ENCODE peak calls at places on chromosomes 4 and X, in nine cellular contexts. Z is breast epithelium, C is BE2C, F is psoas muscle, X is GM06990, G is kidney epithelial cell, A is OCI-LY7, D is mammary epithelial cell, Q is neural progenitor cell. L is an unnamed sample.

GRCh38 chr4:126705271-126705670 is 927.5 kb upstream of the INTU start:
- DNase-seq in Z (no peak), C (no peak), F (no peak), X (no peak), G (no peak), A (no peak), D (no peak), Q (no peak), L (peak; percentile 31)

GRCh38 chr4:114558446-114559020 is 40.1 kb upstream of the UGT8 start:
- DNase-seq in Z (no peak), C (no peak), F (no peak), X (no peak), G (no peak), A (peak; percentile 49), D (peak; percentile 2), Q (peak; percentile 18), L (no peak)

GRCh38 chr4:142549726-142550463 is 296.2 kb downstream of the INPP4B start:
- DNase-seq in Z (no peak), C (no peak), F (no peak), X (no peak), G (peak; percentile 92), A (no peak), D (peak; percentile 97), Q (no peak), L (peak; percentile 48)

GRCh38 chr4:153215976-153216375 is 11.7 kb downstream of the TRIM2 start:
- DNase-seq in Z (no peak), C (no peak), F (no peak), X (no peak), G (no peak), A (no peak), D (no peak), Q (no peak), L (no peak)

GRCh38 chrX:104679175-104679574 is 113.2 kb downstream of the IL1RAPL2 start:
- DNase-seq in Z (no peak), C (no peak), F (no peak), X (no peak), G (no peak), A (no peak), D (no peak), Q (no peak), L (no peak)

GRCh38 chr4:139628184-139629012 is 37.2 kb upstream of the MGST2 start:
- DNase-seq in Z (no peak), C (no peak), F (no peak), X (no peak), G (no peak), A (no peak), D (no peak), Q (peak; percentile 70), L (no peak)

GRCh38 chrX:50375481-50376267 is 95.0 kb downstream of the DGKK start:
- DNase-seq in Z (no peak), C (no peak), F (no peak), X (no peak), G (no peak), A (no peak), D (no peak), Q (no peak), L (no peak)

GRCh38 chr4:77852892-77853495 is 9.6 kb upstream of the MRPL1 start:
- DNase-seq in Z (no peak), C (no peak), F (no peak), X (peak; percentile 14), G (no peak), A (peak; percentile 48), D (no peak), Q (no peak), L (no peak)

GRCh38 chr4:155539746-155540145 is 126.9 kb upstream of the GUCY1A1 start:
- DNase-seq in Z (no peak), C (no peak), F (no peak), X (no peak), G (no peak), A (no peak), D (no peak), Q (no peak), L (no peak)

GRCh38 chrX:80181079-80181478 is 166.5 kb downstream of the TBX22 start:
- DNase-seq in Z (no peak), C (peak; percentile 3), F (no peak), X (no peak), G (no peak), A (no peak), D (no peak), Q (peak; percentile 12), L (no peak)

GRCh38 chrX:108736509-108737479 is at the start of gene IRS4:
- DNase-seq in Z (no peak), C (peak; percentile 36), F (no peak), X (no peak), G (no peak), A (no peak), D (peak; percentile 16), Q (peak; percentile 94), L (no peak)

GRCh38 chrX:39473812-39474211 is 623.9 kb downstream of the BCOR start:
- DNase-seq in Z (no peak), C (no peak), F (no peak), X (no peak), G (no peak), A (no peak), D (no peak), Q (no peak), L (no peak)

GRCh38 chr4:144634978-144635747 is 10.8 kb upstream of the HHIP start:
- DNase-seq in Z (no peak), C (no peak), F (no peak), X (peak; percentile 71), G (no peak), A (peak; percentile 13), D (no peak), Q (no peak), L (no peak)

GRCh38 chr4:62940229-62940628 is 1469.0 kb downstream of the TECRL start:
- DNase-seq in Z (no peak), C (no peak), F (no peak), X (no peak), G (no peak), A (no peak), D (no peak), Q (no peak), L (no peak)

GRCh38 chr4:111204807-111205206 is 581.9 kb upstream of the PITX2 start:
- DNase-seq in Z (no peak), C (peak; percentile 37), F (no peak), X (no peak), G (no peak), A (no peak), D (no peak), Q (no peak), L (no peak)

GRCh38 chrX:11678174-11678573 is 12.5 kb upstream of the ARHGAP6 start:
- DNase-seq in Z (no peak), C (no peak), F (no peak), X (no peak), G (no peak), A (no peak), D (no peak), Q (no peak), L (no peak)

DNA sequence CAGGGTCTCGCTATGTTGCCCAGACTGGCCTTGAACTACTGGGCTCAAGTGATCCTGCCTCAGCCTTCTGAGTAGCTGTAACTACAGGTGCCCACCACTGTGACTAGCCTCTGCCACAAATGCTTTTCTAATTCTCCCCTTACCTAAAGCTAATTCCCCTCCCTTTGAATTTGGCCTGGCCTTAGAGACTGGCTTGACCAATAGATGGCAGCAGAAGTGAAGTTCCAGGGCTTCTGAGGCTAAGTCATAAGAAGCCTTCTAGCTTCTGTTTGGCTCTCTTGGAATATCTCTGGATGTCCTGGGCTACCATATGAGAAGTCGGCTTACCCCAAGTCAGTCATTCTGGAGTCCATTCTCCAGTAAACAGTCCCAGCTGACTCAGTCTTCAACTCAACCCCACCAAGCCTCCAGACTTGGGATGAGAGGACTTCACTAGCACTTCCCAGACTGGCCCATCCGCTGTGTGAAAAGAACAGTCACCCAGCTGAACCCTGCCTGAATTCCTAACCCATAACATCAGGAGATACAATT is 61.0 kb downstream of the HPRT1 start:
- DNase-seq in Z (no peak), C (peak; percentile 43), F (no peak), X (no peak), G (no peak), A (peak; percentile 41), D (peak; percentile 50), Q (peak; percentile 64), L (no peak)
- TF ChIP-seq CTCF in Z (peak; percentile 29), C (peak; percentile 73), F (peak; percentile 51), X (peak; percentile 71), G (peak; percentile 58), A (peak; percentile 72), D (peak; percentile 77), Q (peak; percentile 64), L (peak; percentile 64)

DNA sequence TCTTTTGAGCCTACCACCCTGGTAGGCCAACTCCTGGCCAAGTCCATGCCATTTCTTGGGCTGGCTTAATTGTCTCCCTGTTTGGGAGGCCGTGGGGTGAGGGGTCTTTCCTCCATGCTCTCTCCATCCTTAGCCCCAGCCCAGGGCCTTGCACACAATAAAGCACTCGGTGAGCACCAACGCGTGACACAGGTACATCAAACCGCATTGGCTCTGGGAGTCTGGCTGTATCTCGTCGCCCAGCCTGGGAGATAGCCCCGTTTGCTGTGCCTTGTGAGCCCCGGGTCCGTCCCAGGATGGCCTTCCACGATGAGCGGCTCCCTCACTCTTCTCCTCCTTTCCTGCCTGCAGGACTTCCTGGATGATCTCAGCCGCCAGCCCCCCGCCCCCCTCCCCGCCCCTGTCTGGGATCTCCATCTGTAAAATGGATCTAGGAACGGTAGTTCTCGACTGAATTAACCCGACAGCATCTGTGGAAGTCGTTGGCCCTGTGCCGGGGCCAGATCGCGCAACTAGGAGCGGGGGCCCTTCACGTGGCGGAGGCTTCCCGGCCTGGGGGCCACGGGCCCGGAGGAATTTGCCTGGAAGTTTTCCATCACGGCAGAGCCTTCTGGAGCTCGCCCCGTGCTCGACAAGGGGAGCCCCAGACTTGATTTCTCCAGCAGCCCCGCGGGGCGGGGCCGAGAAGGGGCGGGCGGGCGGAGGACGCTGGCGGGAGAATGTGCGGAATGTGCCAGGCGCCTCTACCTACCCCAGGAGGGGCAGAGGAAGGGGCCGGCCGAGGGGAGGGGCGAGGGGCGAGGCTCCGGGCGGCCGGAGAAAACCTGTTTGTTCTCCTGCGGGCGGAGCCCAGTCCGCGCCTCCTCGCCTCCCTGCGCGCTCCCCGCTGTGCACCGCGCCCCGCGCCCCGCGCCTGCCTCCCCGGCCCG is at the start of gene ZNF185:
- DNase-seq in Z (peak; percentile 73), C (no peak), F (no peak), X (no peak), G (no peak), A (no peak), D (no peak), Q (peak; percentile 89), L (no peak)
- H3K4me3 ChIP-seq in Z (peak within 1 kb of the TSS; percentile 51), C (peak within 1 kb of the TSS; percentile 20), F (peak within 1 kb of the TSS; percentile 39), X (no peak within 1 kb of the TSS), G (peak within 1 kb of the TSS; percentile 47), A (no peak within 1 kb of the TSS), D (peak within 1 kb of the TSS; percentile 57), Q (peak within 1 kb of the TSS; percentile 52), L (peak within 1 kb of the TSS; percentile 41)

DNA sequence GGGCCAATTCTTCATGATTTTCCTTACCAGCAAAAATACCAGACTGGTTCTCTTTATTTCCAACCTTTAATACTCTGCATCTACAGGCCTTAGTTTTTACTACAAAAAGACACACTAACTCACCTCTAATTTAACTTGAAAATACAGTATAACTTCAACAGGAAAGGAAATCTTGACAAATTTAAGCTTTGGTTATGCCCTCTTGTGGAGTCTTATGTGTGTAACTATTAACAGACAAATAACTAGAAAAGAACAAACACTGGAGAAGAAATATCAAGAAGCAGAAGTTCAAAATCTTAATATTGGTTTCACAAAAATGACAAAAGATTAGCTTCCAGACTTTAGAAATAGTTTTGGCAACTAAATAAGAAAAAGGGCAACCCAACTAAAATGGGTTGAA is 33.0 kb downstream of the PPA2 start:
- DNase-seq in Z (no peak), C (no peak), F (no peak), X (no peak), G (no peak), A (no peak), D (no peak), Q (no peak), L (no peak)
- H3K36me3 ChIP-seq in Z (peaks cover 11% of the 10 kb centered on the region), C (peaks cover 11% of the 10 kb centered on the region), F (no peaks in the 10 kb centered on the region), X (peaks cover 7% of the 10 kb centered on the region), G (no peaks in the 10 kb centered on the region), A (peaks cover 39% of the 10 kb centered on the region), D (peaks cover 17% of the 10 kb centered on the region), Q (peaks cover 54% of the 10 kb centered on the region), L (peaks cover 3% of the 10 kb centered on the region)

GRCh38 chr4:170875868-170876267 is 786.1 kb upstream of the AADAT start:
- DNase-seq in Z (no peak), C (no peak), F (no peak), X (no peak), G (no peak), A (no peak), D (no peak), Q (peak; percentile 27), L (no peak)
- TF ChIP-seq CTCF in Z (no peak), C (peak; percentile 32), F (no peak), X (peak; percentile 40), G (no peak), A (peak; percentile 11), D (peak; percentile 38), Q (peak; percentile 50), L (no peak)

L was measured in BJ.